ENCODE peak calls at places on chromosomes 7 and 10, in four cellular contexts. U, R, S and O are unnamed samples.

GRCh38 chr7:91915401-91916067 is 25.1 kb upstream of the AKAP9 start:
- DNase-seq in U (no peak), R (no peak), S (no peak), O (no peak)

GRCh38 chr7:116259156-116259555 is 48.8 kb downstream of the TES start:
- DNase-seq in U (no peak), R (no peak), S (no peak), O (no peak)

GRCh38 chr7:38318803-38319416 is 45.5 kb upstream of the TARP start:
- DNase-seq in U (peak; percentile 61), R (peak; percentile 83), S (peak; percentile 66), O (peak; percentile 23)

GRCh38 chr10:60426425-60426824 is 36.8 kb upstream of the ANK3 start:
- DNase-seq in U (peak; percentile 35), R (no peak), S (no peak), O (peak; percentile 6)

GRCh38 chr7:140557809-140558518 is 78.7 kb upstream of the MKRN1 start:
- DNase-seq in U (no peak), R (no peak), S (no peak), O (no peak)

GRCh38 chr7:140771826-140772225 is 75.3 kb downstream of the NDUFB2 start:
- DNase-seq in U (no peak), R (no peak), S (no peak), O (no peak)

GRCh38 chr7:137120690-137121089 is 222.8 kb downstream of the PTN start:
- DNase-seq in U (no peak), R (no peak), S (no peak), O (no peak)

GRCh38 chr10:3512263-3512662 is 272.7 kb downstream of the KLF6 start:
- DNase-seq in U (no peak), R (no peak), S (no peak), O (no peak)

GRCh38 chr10:74189999-74190421 is 39.0 kb downstream of the ADK start:
- DNase-seq in U (no peak), R (no peak), S (peak; percentile 62), O (peak; percentile 69)

GRCh38 chr10:21720090-21720489 is 186.1 kb downstream of the MLLT10 start:
- DNase-seq in U (no peak), R (no peak), S (no peak), O (no peak)

GRCh38 chr10:86345296-86346168 is 21.1 kb downstream of the GRID1 start:
- DNase-seq in U (peak; percentile 55), R (no peak), S (no peak), O (no peak)

GRCh38 chr10:73915206-73915851 is 4.4 kb downstream of the PLAU start:
- DNase-seq in U (no peak), R (no peak), S (no peak), O (no peak)

GRCh38 chr10:2908851-2909630 is 158.3 kb upstream of the PFKP start:
- DNase-seq in U (no peak), R (no peak), S (peak; percentile 10), O (no peak)

GRCh38 chr7:74568658-74569057 is 88.9 kb upstream of the GTF2I start:
- DNase-seq in U (no peak), R (no peak), S (no peak), O (no peak)

GRCh38 chr10:131929122-131929845 is 28.5 kb downstream of the PPP2R2D start:
- DNase-seq in U (no peak), R (no peak), S (peak; percentile 45), O (no peak)

GRCh38 chr10:60384708-60385398 is 4.8 kb downstream of the ANK3 start:
- DNase-seq in U (peak; percentile 37), R (no peak), S (no peak), O (no peak)

GRCh38 chr7:45259966-45260646 is 102.5 kb downstream of the RAMP3 start:
- DNase-seq in U (peak; percentile 60), R (peak; percentile 41), S (peak; percentile 74), O (peak; percentile 10)

GRCh38 chr10:79246209-79246581 is 101.1 kb upstream of the PPIF start:
- DNase-seq in U (no peak), R (no peak), S (no peak), O (no peak)

GRCh38 chr7:148867571-148868377 is 16.3 kb downstream of the EZH2 start:
- DNase-seq in U (no peak), R (no peak), S (no peak), O (no peak)

GRCh38 chr10:58157076-58157766 is 110.5 kb downstream of the IPMK start:
- DNase-seq in U (no peak), R (no peak), S (no peak), O (no peak)

GRCh38 chr10:133393401-133394063 is 425 bp upstream of the MTG1 start:
- DNase-seq in U (no peak), R (peak; percentile 77), S (no peak), O (no peak)

GRCh38 chr7:75991531-75992082 is 2.8 kb downstream of the TMEM120A start:
- DNase-seq in U (no peak), R (no peak), S (no peak), O (no peak)

GRCh38 chr7:1240917-1241509 is 8.3 kb downstream of the UNCX start:
- DNase-seq in U (no peak), R (no peak), S (no peak), O (no peak)

GRCh38 chr7:95558866-95559265 is 37.5 kb downstream of the PDK4 start:
- DNase-seq in U (no peak), R (no peak), S (no peak), O (no peak)

GRCh38 chr7:125670926-125671572 is 741.4 kb upstream of the POT1 start:
- DNase-seq in U (no peak), R (no peak), S (peak; percentile 38), O (peak; percentile 9)

GRCh38 chr7:111025013-111025412 is 65.9 kb upstream of the LRRN3 start:
- DNase-seq in U (no peak), R (no peak), S (no peak), O (peak; percentile 47)

GRCh38 chr10:71133710-71134686 is 78.4 kb upstream of the UNC5B start:
- DNase-seq in U (no peak), R (no peak), S (no peak), O (no peak)

GRCh38 chr10:74957199-74958084 is 131.0 kb downstream of the KAT6B start:
- DNase-seq in U (no peak), R (no peak), S (no peak), O (no peak)

GRCh38 chr7:101365956-101366355 is 3.3 kb downstream of the COL26A1 start:
- DNase-seq in U (no peak), R (no peak), S (no peak), O (no peak)
- TF ChIP-seq RNF2 in U (no peak), R (no peak), S (no peak), O (no peak)

DNA sequence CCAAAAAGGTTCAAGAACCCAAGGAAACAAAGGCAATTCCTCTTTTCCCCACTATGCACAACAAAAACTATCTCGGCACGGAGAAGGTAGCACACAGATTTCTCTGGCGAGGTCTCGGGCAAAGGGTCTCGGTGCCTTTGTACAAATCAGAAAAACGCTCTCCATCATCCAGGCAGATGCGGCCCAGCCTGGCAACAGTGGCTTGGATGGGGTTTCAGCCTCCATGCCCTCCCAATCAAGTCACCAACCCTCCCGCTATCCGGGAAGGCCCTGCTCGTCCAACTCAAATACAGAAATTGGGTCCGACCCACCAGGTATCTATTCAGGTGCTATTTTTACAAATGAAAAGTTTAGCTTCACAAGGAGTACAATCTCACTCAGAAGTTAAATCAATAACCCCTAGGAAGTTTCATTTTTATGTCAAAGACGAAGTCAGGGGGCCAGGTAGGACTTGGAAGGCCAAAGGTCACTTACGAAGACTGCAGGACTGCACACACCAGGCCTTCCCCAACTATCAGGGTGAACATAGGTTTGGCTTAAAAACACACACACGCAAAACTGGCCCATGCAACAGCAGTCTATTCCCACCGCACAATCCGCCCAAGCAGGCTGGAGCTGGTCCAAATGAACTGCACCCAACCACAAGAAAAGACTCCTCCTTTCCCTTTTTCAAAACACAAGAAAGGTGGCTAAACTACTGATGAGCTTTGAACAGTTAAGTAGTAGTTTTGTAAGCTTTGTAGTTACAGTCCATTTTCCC is 43.0 kb downstream of the GNA12 start:
- DNase-seq in U (no peak), R (no peak), S (peak; percentile 26), O (peak; percentile 34)
- TF ChIP-seq RNF2 in U (no peak), R (no peak), S (no peak), O (no peak)

GRCh38 chr7:26667514-26668133 is 196.8 kb downstream of the SKAP2 start:
- DNase-seq in U (peak; percentile 47), R (peak; percentile 81), S (peak; percentile 84), O (peak; percentile 94)

GRCh38 chr7:26662646-26663045 is 201.7 kb downstream of the SKAP2 start:
- DNase-seq in U (no peak), R (no peak), S (no peak), O (no peak)

GRCh38 chr7:26668821-26669220 is 195.6 kb downstream of the SKAP2 start:
- DNase-seq in U (no peak), R (no peak), S (no peak), O (no peak)

GRCh38 chr7:26664735-26665420 is 199.5 kb downstream of the SKAP2 start:
- DNase-seq in U (no peak), R (no peak), S (no peak), O (no peak)

DNA sequence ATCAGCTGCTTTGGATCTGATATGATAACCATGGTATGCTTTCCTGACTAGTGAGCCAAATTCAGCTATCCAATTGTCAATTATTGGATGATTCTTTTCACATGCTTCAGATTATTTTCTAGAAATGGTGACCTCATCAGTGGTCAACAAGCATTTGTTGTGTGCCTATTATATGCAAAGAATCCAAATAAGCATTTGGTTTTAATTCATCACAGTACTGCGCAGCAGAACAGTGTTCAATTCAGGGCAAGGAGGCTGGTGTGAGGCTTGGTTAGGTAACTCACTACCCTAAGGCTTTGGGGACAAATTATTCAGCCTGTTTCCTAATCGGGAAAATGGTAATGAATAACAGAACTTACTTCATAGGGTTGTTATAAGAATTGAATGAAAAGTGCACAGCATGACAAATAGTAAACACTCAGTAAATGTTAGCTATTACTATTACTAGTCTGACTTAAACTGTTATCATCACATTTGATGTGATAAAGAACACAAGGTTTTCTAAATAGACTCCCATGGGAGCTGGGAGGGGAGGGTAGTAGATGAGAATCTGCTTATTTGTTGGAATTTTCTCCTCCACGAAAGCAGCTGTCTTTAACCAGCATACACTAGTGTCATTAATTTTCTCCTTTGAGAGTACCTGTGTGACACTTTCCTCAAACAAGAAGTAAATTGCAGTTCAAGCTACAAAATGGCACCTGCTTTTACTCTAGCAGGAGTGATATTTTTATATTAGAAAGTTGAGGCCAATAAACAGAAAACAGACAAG is 200.3 kb downstream of the SKAP2 start:
- DNase-seq in U (no peak), R (no peak), S (no peak), O (no peak)
- TF ChIP-seq RNF2 in U (no peak), R (no peak), S (no peak), O (no peak)

DNA sequence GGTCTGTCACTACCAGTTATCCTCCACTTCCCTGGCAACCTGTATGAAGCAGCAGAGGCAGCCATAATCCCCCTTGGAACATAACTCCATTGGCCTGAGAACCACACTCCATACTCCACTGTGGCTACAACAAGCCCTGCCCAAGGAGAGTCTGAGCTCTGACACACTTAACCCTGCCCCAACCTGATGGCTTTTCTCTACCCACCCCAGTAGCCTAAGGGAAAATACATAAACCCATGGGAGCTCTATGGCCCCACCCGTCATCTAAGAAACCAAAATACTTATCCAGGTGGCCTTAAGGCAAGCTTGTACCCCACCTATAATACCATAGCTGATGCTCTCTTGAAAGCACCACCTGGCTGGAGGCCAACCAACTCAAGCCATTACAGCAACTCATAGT is 324.8 kb upstream of the GLI3 start:
- DNase-seq in U (no peak), R (no peak), S (no peak), O (no peak)
- TF ChIP-seq RNF2 in U (no peak), R (no peak), S (no peak), O (no peak)